ENCODE peak calls at places on chromosomes 11 and 22, in nine cellular contexts. E is transverse colon; G is neural crest cell; U is endothelial cell of umbilical vein; F is CD8-positive, alpha-beta T cell; N is psoas muscle; K is AG04450; O is heart left ventricle; I is cardiac muscle cell. Q is an unnamed sample.

GRCh38 chr11:100340416-100341323 is 346.4 kb upstream of the ARHGAP42 start:
- DNase-seq in G (no peak), N (no peak), F (no peak), O (no peak), U (no peak), E (no peak), K (no peak), I (peak), Q (no peak)

GRCh38 chr11:95501761-95502266 is 270.8 kb upstream of the SESN3 start:
- DNase-seq in U (no peak), N (no peak), E (no peak), K (no peak), F (no peak), I (no peak), G (no peak), O (no peak), Q (peak)

GRCh38 chr11:33598426-33599069 is 102.1 kb downstream of the C11orf91 start:
- DNase-seq in G (no peak), U (no peak), N (no peak), E (no peak), K (no peak), O (no peak), F (no peak), I (peak), Q (no peak)

GRCh38 chr11:68214173-68215086 is 1.3 kb upstream of the KMT5B start:
- DNase-seq in E (peak), N (peak), K (no peak), F (no peak), G (peak), O (peak), I (peak), U (peak), Q (peak)

GRCh38 chr11:115944596-115944995 is 440.4 kb upstream of the CADM1 start:
- DNase-seq in U (no peak), F (no peak), I (no peak), G (no peak), N (no peak), E (no peak), K (no peak), O (no peak), Q (no peak)

GRCh38 chr11:100883860-100884259 is 196.8 kb downstream of the ARHGAP42 start:
- DNase-seq in U (no peak), O (no peak), G (no peak), E (no peak), N (no peak), F (no peak), K (no peak), I (no peak), Q (no peak)

GRCh38 chr22:24247564-24248344 is 2.9 kb upstream of the GGT5 start:
- DNase-seq in E (peak), O (peak), F (peak), K (peak), G (peak), I (peak), U (peak), N (peak), Q (peak)

GRCh38 chr11:13486926-13487660 is 8.7 kb downstream of the PTH start:
- DNase-seq in G (peak), U (peak), I (peak), O (peak), E (peak), K (no peak), F (peak), N (no peak), Q (peak)

GRCh38 chr22:20174785-20175596 is 24.1 kb upstream of the CCDC188 start:
- DNase-seq in I (peak), G (no peak), F (no peak), K (no peak), N (no peak), O (no peak), E (no peak), U (no peak), Q (no peak)

GRCh38 chr22:35102663-35103062 is 36.7 kb downstream of the ISX start:
- DNase-seq in I (peak), K (no peak), E (peak), G (no peak), O (no peak), U (no peak), N (no peak), F (no peak), Q (peak)

GRCh38 chr11:128806496-128807261 is 60.4 kb downstream of the KCNJ1 start:
- DNase-seq in N (no peak), I (no peak), U (no peak), F (no peak), E (no peak), K (no peak), O (no peak), G (no peak), Q (no peak)

GRCh38 chr11:34651551-34651950 is 30.7 kb downstream of the EHF start:
- DNase-seq in N (no peak), E (no peak), G (no peak), I (peak), F (no peak), O (no peak), U (peak), K (no peak), Q (no peak)

GRCh38 chr22:48729499-48730171 is 1098.0 kb downstream of the BRD1 start:
- DNase-seq in E (no peak), F (no peak), K (no peak), U (no peak), N (no peak), G (no peak), O (no peak), I (no peak), Q (no peak)

GRCh38 chr22:48724899-48725298 is 1102.8 kb downstream of the BRD1 start:
- DNase-seq in U (no peak), I (no peak), G (no peak), E (no peak), O (peak), N (no peak), K (no peak), F (no peak), Q (no peak)

GRCh38 chr22:48722661-48723060 is 1105.0 kb downstream of the BRD1 start:
- DNase-seq in O (peak), N (no peak), U (no peak), F (no peak), E (no peak), K (no peak), I (no peak), G (no peak), Q (no peak)

GRCh38 chr22:48727454-48728058 is 1100.1 kb downstream of the BRD1 start:
- DNase-seq in I (no peak), K (no peak), O (no peak), G (no peak), U (no peak), E (no peak), N (no peak), F (no peak), Q (no peak)
- TF ChIP-seq CTCF in I (no peak), K (no peak), O (no peak), G (no peak), U (no peak), E (no peak), N (no peak), F (no peak), Q (no peak)

GRCh38 chr22:27779650-27780049 is 21.9 kb downstream of the MN1 start:
- DNase-seq in I (no peak), E (no peak), G (no peak), K (no peak), N (no peak), U (peak), F (no peak), O (no peak), Q (no peak)
- TF ChIP-seq CTCF in I (no peak), E (no peak), G (no peak), K (no peak), N (no peak), U (no peak), F (no peak), O (no peak), Q (no peak)

GRCh38 chr22:26170112-26170492 is 840 bp downstream of the SEZ6L start:
- DNase-seq in E (no peak), N (no peak), K (no peak), U (no peak), G (no peak), I (no peak), F (no peak), O (no peak), Q (peak)

GRCh38 chr22:26174280-26174679 is 5.0 kb downstream of the SEZ6L start:
- DNase-seq in F (no peak), I (peak), U (no peak), K (no peak), N (no peak), O (no peak), G (no peak), E (no peak), Q (peak)

GRCh38 chr22:26170795-26171194 is 1.5 kb downstream of the SEZ6L start:
- DNase-seq in N (no peak), U (no peak), I (peak), O (no peak), K (no peak), E (no peak), F (no peak), G (peak), Q (peak)

GRCh38 chr22:26169312-26170111 is at the start of gene SEZ6L:
- DNase-seq in U (no peak), N (peak), E (no peak), K (no peak), G (peak), I (peak), F (no peak), O (peak), Q (peak)

GRCh38 chr22:26172389-26172990 is 3.2 kb downstream of the SEZ6L start:
- DNase-seq in E (peak), N (peak), U (peak), O (no peak), F (peak), K (no peak), G (peak), I (peak), Q (peak)
- TF ChIP-seq CTCF in E (peak), N (peak), U (peak), O (peak), F (peak), K (peak), G (peak), I (peak), Q (peak)

DNA sequence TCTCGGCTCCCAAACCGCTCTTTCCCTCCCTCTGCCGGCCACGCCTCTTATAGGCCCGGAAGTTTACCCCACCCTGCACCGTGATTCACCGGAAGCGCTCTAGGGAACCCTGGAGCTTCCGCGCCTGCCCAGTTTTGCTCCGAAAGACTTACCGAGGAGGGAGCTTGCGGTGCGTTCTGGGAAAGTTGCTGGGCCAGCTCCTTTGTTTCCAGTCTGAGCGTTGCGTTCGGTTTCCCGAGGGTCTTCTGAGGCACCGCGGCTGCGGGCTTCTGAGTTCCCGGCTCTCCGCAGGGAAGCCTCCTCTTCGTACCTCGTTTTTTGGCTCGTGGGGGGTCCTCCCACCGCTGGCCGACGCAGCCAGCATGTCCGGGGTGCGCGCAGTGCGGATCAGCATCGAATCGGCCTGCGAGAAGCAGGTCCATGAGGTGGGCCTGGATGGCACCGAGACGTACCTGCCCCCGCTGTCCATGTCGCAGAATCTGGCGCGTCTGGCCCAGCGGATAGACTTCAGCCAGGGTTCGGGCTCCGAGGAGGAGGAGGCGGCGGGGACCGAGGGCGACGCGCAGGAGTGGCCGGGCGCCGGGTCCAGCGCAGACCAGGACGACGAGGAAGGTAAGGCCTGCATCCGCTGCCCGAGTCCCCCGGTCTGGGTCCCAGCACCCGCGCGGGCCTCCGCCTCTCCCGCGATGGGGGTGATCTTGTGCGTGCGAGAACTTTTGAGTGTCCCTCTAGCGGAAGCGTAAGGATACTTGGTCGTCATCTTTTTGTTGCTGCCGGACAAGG is at the start of gene MED17:
- DNase-seq in K (peak), U (peak), N (peak), O (peak), I (peak), G (peak), F (peak), E (peak), Q (peak)
- TF ChIP-seq CTCF in K (peak), U (peak), N (peak), O (peak), I (peak), G (peak), F (peak), E (peak), Q (no peak)

GRCh38 chr11:35798423-35798822 is 135.8 kb downstream of the TRIM44 start:
- DNase-seq in I (no peak), G (no peak), K (no peak), U (peak), O (no peak), F (no peak), N (no peak), E (no peak), Q (no peak)

GRCh38 chr11:35802221-35802620 is 139.6 kb downstream of the TRIM44 start:
- DNase-seq in E (no peak), I (no peak), K (no peak), F (no peak), G (no peak), U (no peak), O (no peak), N (no peak), Q (no peak)

GRCh38 chr11:35800970-35801953 is 138.7 kb downstream of the TRIM44 start:
- DNase-seq in G (no peak), O (no peak), K (no peak), N (no peak), E (no peak), I (no peak), F (no peak), U (peak), Q (no peak)

GRCh38 chr11:35798983-35799382 is 136.4 kb downstream of the TRIM44 start:
- DNase-seq in F (no peak), K (no peak), O (no peak), N (no peak), E (no peak), I (no peak), G (no peak), U (no peak), Q (no peak)

GRCh38 chr11:35799655-35800054 is 137.1 kb downstream of the TRIM44 start:
- DNase-seq in U (no peak), G (no peak), K (no peak), N (no peak), I (no peak), E (no peak), F (no peak), O (no peak), Q (no peak)
- TF ChIP-seq CTCF in U (no peak), G (peak), K (no peak), N (peak), I (peak), E (no peak), F (no peak), O (no peak), Q (no peak)

DNA sequence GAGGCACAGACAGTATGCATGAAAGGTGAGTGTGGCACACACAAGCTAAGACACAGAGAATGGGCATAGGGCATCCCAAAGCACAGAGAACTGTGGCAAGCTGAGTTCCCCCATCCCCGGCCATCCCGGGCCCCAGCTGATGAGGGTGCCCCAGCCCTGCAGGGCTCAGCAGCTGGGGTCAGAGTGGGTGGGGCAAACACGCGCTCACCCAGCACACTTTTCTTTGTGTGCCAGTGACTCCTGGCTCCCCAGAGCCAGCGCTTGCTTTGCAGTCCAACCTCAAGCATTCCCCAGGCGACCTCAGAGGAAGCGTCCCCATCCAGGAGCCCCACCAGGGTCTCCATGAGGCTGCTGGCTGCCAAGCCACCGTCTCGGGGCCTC is 4.7 kb upstream of the SYT8 start:
- DNase-seq in U (no peak), N (no peak), F (no peak), G (no peak), K (no peak), E (no peak), O (peak), I (no peak), Q (no peak)
- TF ChIP-seq CTCF in U (no peak), N (no peak), F (no peak), G (no peak), K (no peak), E (no peak), O (no peak), I (no peak), Q (no peak)

DNA sequence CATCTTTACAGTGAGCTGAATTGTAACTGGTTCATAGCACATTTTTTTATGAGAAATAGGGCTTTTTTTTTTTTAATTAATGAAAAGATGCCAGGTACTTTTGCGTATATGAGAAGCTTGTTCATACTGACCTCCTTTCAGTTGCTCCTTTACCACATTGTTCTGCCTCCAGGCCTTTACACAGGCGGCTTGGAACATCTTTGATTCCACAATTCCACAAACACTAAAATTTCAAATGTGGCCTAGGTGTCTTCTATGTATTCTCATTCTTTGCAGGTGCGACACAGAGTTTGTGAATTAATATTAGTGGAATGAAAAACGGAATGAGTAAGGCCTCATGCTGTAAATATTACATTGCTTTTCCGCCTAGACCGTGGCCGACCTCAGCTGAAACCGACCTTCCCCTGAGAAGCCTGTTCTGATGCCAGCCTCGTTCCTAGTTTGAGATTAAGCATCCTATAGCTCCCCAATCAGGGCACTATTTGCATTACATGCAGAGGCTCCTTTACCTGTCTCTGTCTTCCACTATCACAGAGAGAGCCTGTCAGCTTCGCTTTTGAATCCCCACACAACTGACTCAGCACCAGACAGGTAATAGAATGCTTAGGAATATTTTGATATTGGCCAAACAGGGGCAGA is 125.8 kb downstream of the LDLRAD3 start:
- DNase-seq in F (no peak), E (no peak), O (no peak), U (no peak), G (no peak), N (no peak), I (peak), K (no peak), Q (peak)
- TF ChIP-seq CTCF in F (no peak), E (no peak), O (no peak), U (no peak), G (peak), N (peak), I (no peak), K (no peak), Q (peak)

DNA sequence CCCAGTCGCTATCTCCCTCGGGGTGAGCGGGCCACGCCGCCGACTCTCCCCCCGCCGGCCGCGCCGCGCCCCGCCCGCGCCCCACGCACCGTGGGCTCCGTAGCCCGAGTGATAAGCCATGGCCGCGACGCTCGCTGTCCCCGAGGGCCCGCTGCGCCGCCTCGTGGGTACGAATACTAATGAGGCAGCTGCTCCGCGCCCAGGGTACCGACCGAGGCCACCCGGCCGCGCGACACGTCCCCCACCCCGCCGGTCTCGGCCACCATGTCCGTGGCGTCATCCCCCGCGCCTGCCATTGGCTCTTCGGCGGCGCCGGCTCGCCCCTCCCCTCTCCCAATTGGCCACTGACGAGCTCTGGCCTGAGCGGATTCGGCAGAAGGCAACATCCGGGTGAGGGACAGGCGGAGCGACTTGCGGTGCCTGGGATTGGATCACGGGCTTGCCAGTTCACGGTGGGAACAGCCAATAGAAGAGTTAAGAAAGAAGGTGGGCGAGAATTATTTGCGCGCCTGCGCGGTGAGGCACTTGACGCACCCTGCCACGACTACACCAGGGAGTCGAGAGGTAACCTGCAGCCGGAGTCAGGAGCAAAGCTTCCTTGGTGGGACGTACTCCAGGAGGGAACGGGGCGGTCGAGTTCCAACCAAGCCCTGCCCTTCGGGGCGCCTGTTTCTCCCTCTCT is at the start of gene YIF1A:
- DNase-seq in K (peak), U (peak), O (peak), G (peak), N (peak), E (peak), F (peak), I (peak), Q (peak)
- TF ChIP-seq CTCF in K (no peak), U (no peak), O (peak), G (no peak), N (no peak), E (no peak), F (no peak), I (no peak), Q (no peak)